ENCODE peak calls at places on chromosomes 16 and 17, in seven cellular contexts. I, P, O, X, E, H and F are unnamed samples.

GRCh38 chr16:9791566-9791965 is 390.7 kb downstream of the GRIN2A start:
- DNase-seq in I (no peak), P (no peak), O (no peak), X (no peak), E (no peak), H (no peak), F (no peak)

GRCh38 chr16:70380205-70380918 is 33.7 kb downstream of the DDX19A start:
- DNase-seq in I (peak), P (peak), O (peak), X (peak), E (peak), H (peak), F (no peak)

GRCh38 chr17:42404326-42405055 is 16.2 kb upstream of the STAT3 start:
- DNase-seq in I (no peak), P (no peak), O (no peak), X (no peak), E (no peak), H (no peak), F (peak)

GRCh38 chr17:76417499-76418143 is 33.2 kb downstream of the SPHK1 start:
- DNase-seq in I (no peak), P (no peak), O (no peak), X (no peak), E (no peak), H (no peak), F (no peak)

GRCh38 chr17:7022791-7023571 is at the start of gene BCL6B:
- DNase-seq in I (no peak), P (no peak), O (no peak), X (no peak), E (no peak), H (no peak), F (no peak)

GRCh38 chr16:89024546-89024945 is 47.5 kb upstream of the CBFA2T3 start:
- DNase-seq in I (no peak), P (no peak), O (no peak), X (no peak), E (no peak), H (no peak), F (peak)

GRCh38 chr17:45050680-45051059 is 762 bp downstream of the DCAKD start:
- DNase-seq in I (no peak), P (no peak), O (no peak), X (no peak), E (peak), H (no peak), F (no peak)

GRCh38 chr16:30413116-30413806 is 5.9 kb downstream of the ZNF771 start:
- DNase-seq in I (no peak), P (no peak), O (no peak), X (no peak), E (no peak), H (no peak), F (no peak)

GRCh38 chr16:88019847-88020512 is 68.7 kb downstream of the BANP start:
- DNase-seq in I (no peak), P (no peak), O (no peak), X (peak), E (no peak), H (no peak), F (no peak)

GRCh38 chr17:81308161-81308560 is 13.1 kb upstream of the SLC38A10 start:
- DNase-seq in I (no peak), P (no peak), O (no peak), X (no peak), E (no peak), H (no peak), F (no peak)

GRCh38 chr17:72426948-72427760 is 306.3 kb downstream of the SOX9 start:
- DNase-seq in I (no peak), P (peak), O (no peak), X (no peak), E (no peak), H (no peak), F (no peak)

GRCh38 chr16:74724820-74725549 is 24.3 kb upstream of the MLKL start:
- DNase-seq in I (peak), P (no peak), O (no peak), X (no peak), E (no peak), H (peak), F (no peak)

GRCh38 chr16:10332301-10332700 is 53.6 kb upstream of the ATF7IP2 start:
- DNase-seq in I (no peak), P (no peak), O (no peak), X (no peak), E (no peak), H (no peak), F (no peak)

GRCh38 chr17:76444518-76445311 is 8.2 kb downstream of the UBE2O start:
- DNase-seq in I (no peak), P (no peak), O (no peak), X (no peak), E (no peak), H (no peak), F (no peak)

GRCh38 chr17:41635121-41636097 is 11.0 kb upstream of the KRT17 start:
- DNase-seq in I (no peak), P (peak), O (no peak), X (no peak), E (no peak), H (no peak), F (no peak)

GRCh38 chr16:46857261-46857962 is 26.4 kb upstream of the C16orf87 start:
- DNase-seq in I (peak), P (no peak), O (no peak), X (no peak), E (peak), H (peak), F (no peak)

GRCh38 chr17:4591529-4591928 is 7.2 kb downstream of the SMTNL2 start:
- DNase-seq in I (no peak), P (no peak), O (no peak), X (no peak), E (no peak), H (peak), F (no peak)

GRCh38 chr16:88856122-88856827 is 472 bp downstream of the GALNS start:
- DNase-seq in I (no peak), P (no peak), O (no peak), X (no peak), E (peak), H (no peak), F (no peak)

GRCh38 chr16:49826515-49826914 is 29.4 kb downstream of the ZNF423 start:
- DNase-seq in I (no peak), P (no peak), O (no peak), X (no peak), E (no peak), H (no peak), F (no peak)

GRCh38 chr16:27503662-27504061 is 46.1 kb downstream of the GTF3C1 start:
- DNase-seq in I (no peak), P (no peak), O (no peak), X (no peak), E (no peak), H (no peak), F (no peak)

GRCh38 chr17:73645050-73645871 is 1.0 kb upstream of the SDK2 start:
- DNase-seq in I (no peak), P (peak), O (peak), X (no peak), E (peak), H (peak), F (no peak)

GRCh38 chr16:74984194-74984669 is 691 bp downstream of the WDR59 start:
- DNase-seq in I (no peak), P (no peak), O (no peak), X (no peak), E (peak), H (peak), F (no peak)

GRCh38 chr17:12812877-12813276 is 23.6 kb downstream of the ARHGAP44 start:
- DNase-seq in I (no peak), P (no peak), O (no peak), X (no peak), E (no peak), H (peak), F (no peak)

GRCh38 chr17:12814718-12815117 is 25.4 kb downstream of the ARHGAP44 start:
- DNase-seq in I (no peak), P (no peak), O (no peak), X (no peak), E (no peak), H (no peak), F (no peak)

GRCh38 chr17:12815642-12816141 is 26.4 kb downstream of the ARHGAP44 start:
- DNase-seq in I (no peak), P (no peak), O (peak), X (no peak), E (no peak), H (no peak), F (no peak)

GRCh38 chr17:12808723-12809122 is 19.4 kb downstream of the ARHGAP44 start:
- DNase-seq in I (no peak), P (no peak), O (no peak), X (no peak), E (no peak), H (no peak), F (no peak)

GRCh38 chr17:12813680-12814079 is 24.4 kb downstream of the ARHGAP44 start:
- DNase-seq in I (no peak), P (no peak), O (no peak), X (no peak), E (no peak), H (no peak), F (no peak)
- TF ChIP-seq CTCF in I (no peak), P (no peak), O (no peak), X (no peak), E (no peak), H (no peak), F (no peak)

DNA sequence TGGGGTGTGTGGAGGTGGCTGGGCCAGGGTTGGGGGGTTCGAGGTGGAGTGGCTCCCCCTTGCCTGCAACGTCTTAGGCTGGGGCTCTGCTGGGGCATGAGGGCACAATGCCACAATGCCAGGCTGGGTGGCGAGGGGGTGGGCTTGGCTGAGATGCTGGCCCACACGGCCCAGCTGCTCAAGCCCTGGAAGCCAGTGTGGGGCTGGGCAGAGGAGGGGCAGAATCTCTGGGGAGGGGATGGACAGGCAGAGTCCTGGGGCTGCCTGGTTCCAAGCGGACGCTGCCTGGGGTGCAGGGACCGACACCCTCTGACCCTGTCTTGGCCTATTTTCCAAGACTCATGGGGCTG is 37.5 kb upstream of the SSTR5 start:
- DNase-seq in I (no peak), P (no peak), O (no peak), X (no peak), E (no peak), H (no peak), F (no peak)
- TF ChIP-seq CTCF in I (no peak), P (no peak), O (no peak), X (no peak), E (no peak), H (no peak), F (no peak)

GRCh38 chr16:86227801-86228200 is 282.5 kb upstream of the FOXF1 start:
- DNase-seq in I (no peak), P (peak), O (no peak), X (no peak), E (no peak), H (no peak), F (no peak)

GRCh38 chr16:86227041-86227440 is 283.3 kb upstream of the FOXF1 start:
- DNase-seq in I (no peak), P (peak), O (no peak), X (peak), E (no peak), H (no peak), F (no peak)

GRCh38 chr16:86229866-86230656 is 280.3 kb upstream of the FOXF1 start:
- DNase-seq in I (no peak), P (no peak), O (no peak), X (peak), E (no peak), H (no peak), F (no peak)

GRCh38 chr16:86229283-86229682 is 281.0 kb upstream of the FOXF1 start:
- DNase-seq in I (no peak), P (no peak), O (no peak), X (peak), E (no peak), H (no peak), F (no peak)

DNA sequence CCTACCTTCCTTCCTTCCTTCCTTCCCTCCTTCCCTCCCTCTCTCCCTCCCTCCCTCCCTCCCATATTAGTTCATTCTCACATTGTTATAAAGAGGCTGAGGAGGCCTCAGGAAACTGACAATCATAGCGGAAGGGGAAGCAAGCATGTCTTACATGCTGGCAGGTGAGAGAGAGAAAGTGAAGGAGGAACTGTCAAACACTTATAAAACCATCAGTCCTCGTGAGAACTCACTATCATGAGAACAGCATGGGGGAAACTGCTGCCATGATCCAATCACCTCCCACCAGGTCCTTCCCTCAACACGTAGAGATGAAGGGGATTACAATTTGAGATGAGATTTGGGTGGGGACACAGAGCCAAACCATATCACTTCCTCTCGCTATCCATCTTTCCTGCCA is 281.6 kb upstream of the FOXF1 start:
- DNase-seq in I (no peak), P (no peak), O (no peak), X (peak), E (no peak), H (no peak), F (no peak)
- TF ChIP-seq CTCF in I (no peak), P (no peak), O (no peak), X (no peak), E (no peak), H (no peak), F (no peak)

DNA sequence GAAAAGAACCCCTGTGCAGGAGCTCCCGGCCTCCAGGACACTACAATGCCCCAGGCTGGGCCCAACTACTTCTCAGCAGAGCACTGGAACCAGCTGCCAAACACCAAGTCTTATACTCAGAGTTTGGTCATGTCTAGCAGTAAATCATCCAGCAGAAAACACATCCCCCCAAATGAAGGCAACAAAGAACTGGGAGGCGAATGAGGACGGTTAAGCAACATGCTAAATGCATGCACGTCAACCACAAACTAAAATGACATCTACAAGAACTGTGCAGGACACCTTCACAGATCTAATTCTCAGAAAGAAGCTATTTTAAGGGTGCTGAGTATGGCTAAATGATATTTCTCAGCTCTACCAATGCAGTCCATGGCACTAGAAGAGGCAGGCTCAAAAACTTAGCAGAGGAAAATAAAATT is 7.6 kb upstream of the IRX5 start:
- DNase-seq in I (no peak), P (no peak), O (no peak), X (no peak), E (no peak), H (no peak), F (no peak)
- TF ChIP-seq CTCF in I (no peak), P (no peak), O (no peak), X (no peak), E (no peak), H (no peak), F (no peak)

DNA sequence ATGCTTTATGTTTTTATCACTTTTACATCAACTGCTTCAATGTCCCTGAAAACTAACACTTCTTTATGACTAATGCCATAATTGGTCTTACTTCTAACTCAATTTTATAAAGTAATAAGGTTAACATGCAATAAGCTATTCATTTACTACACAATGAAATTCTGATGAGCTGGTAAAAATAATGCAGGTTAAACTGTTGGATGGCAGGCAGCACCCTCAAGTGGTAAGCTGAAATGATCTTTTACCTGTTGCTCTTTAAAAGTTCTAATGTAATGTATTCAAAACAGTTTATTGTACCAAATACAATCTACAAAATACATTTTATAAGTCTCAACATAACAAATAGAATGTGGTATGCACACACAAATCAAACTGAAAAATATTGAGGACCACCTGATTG is 1280.3 kb downstream of the CDH8 start:
- DNase-seq in I (no peak), P (no peak), O (no peak), X (no peak), E (no peak), H (no peak), F (no peak)
- TF ChIP-seq CTCF in I (no peak), P (no peak), O (peak), X (no peak), E (no peak), H (no peak), F (peak)

GRCh38 chr16:68382296-68382718 is 66.0 kb downstream of the SMPD3 start:
- DNase-seq in I (no peak), P (peak), O (peak), X (no peak), E (peak), H (no peak), F (peak)
- TF ChIP-seq CTCF in I (peak), P (peak), O (peak), X (no peak), E (peak), H (peak), F (peak)

DNA sequence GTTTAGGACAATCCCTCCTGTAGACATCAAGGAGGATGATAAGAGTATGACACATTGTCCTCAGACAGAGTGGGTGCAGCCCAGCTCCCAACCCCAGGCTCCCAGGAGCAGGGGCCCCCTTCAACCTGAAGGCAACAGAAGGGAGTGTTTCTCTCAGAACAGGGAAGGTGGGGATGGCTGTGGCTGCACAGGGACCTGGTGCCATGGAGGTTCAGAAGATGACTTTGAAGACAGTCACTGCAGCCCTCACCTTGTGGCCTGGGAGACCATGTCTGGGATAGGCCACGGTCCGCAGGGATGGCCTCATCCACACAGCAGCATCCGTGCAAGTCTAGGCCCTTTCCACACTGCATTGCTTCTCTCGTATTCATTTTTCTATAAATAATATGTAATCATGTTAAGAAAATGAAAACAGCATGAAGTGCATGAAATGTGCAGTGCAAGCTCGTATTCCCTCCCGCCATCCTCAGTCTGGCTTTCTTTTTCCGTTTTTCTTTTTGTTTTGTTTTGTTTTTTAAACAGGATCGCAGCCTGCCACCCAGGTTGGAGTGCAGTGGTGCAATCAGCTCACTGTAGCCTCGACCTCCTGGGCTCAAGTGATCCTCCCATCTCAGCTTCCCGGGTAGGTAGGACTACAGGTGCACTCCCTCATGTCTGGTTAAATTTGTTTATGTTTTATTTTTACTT is 71.1 kb downstream of the METRNL start:
- DNase-seq in I (no peak), P (no peak), O (no peak), X (no peak), E (no peak), H (no peak), F (peak)
- TF ChIP-seq CTCF in I (no peak), P (no peak), O (no peak), X (no peak), E (no peak), H (no peak), F (no peak)